ENCODE peak calls at places on chromosomes 6 and 20, in six cellular contexts. M is activated T-helper 1 cell treated with anti-CD3 and anti-CD28 coated beads, Interleukin-2, amount 50 U/mL, for 16 hours; K is bronchial epithelial cell; W is amniotic epithelial cell; B is AML-193; G is occipital lobe. X is an unnamed sample.

GRCh38 chr20:31719644-31720485 is 2.8 kb downstream of the BCL2L1 start:
- DNase-seq in M (no peak), K (peak; percentile 37), W (no peak), B (no peak), G (no peak), X (no peak)

GRCh38 chr6:162856885-162857284 is 129.1 kb downstream of the PACRG start:
- DNase-seq in M (no peak), K (peak; percentile 85), W (peak; percentile 14), B (peak; percentile 1), G (peak; percentile 72), X (no peak)

GRCh38 chr6:149271348-149272340 is 45.9 kb upstream of the TAB2 start:
- DNase-seq in M (no peak), K (no peak), W (peak; percentile 72), B (peak; percentile 97), G (no peak), X (no peak)

GRCh38 chr20:57195023-57195758 is 71.2 kb downstream of the BMP7 start:
- DNase-seq in M (no peak), K (peak; percentile 11), W (no peak), B (no peak), G (no peak), X (no peak)

GRCh38 chr6:78867020-78867369 is 356 bp upstream of the IRAK1BP1 start:
- DNase-seq in M (no peak), K (no peak), W (no peak), B (no peak), G (no peak), X (no peak)

GRCh38 chr6:161351855-161352254 is 78.0 kb upstream of the AGPAT4 start:
- DNase-seq in M (no peak), K (no peak), W (no peak), B (no peak), G (no peak), X (no peak)

GRCh38 chr6:157748839-157749571 is 74.0 kb upstream of the SNX9 start:
- DNase-seq in M (no peak), K (no peak), W (no peak), B (no peak), G (no peak), X (no peak)

GRCh38 chr6:167689751-167690150 is 137.0 kb upstream of the AFDN start:
- DNase-seq in M (no peak), K (no peak), W (no peak), B (no peak), G (no peak), X (no peak)

GRCh38 chr20:50788045-50788867 is 6.6 kb upstream of the BCAS4 start:
- DNase-seq in M (no peak), K (peak; percentile 54), W (peak; percentile 83), B (no peak), G (no peak), X (no peak)

GRCh38 chr6:144064831-144065668 is 30.3 kb downstream of the SF3B5 start:
- DNase-seq in M (no peak), K (no peak), W (no peak), B (peak; percentile 70), G (no peak), X (no peak)

GRCh38 chr6:44084231-44085014 is 42.8 kb downstream of the MRPL14 start:
- DNase-seq in M (no peak), K (peak; percentile 83), W (no peak), B (no peak), G (no peak), X (no peak)

GRCh38 chr6:35634316-35634715 is 54.4 kb downstream of the FKBP5 start:
- DNase-seq in M (no peak), K (no peak), W (no peak), B (no peak), G (no peak), X (no peak)

GRCh38 chr20:11252447-11252846 is 578.6 kb upstream of the JAG1 start:
- DNase-seq in M (no peak), K (no peak), W (no peak), B (no peak), G (no peak), X (no peak)

GRCh38 chr6:22108199-22108598 is 188.6 kb downstream of the PRL start:
- DNase-seq in M (no peak), K (peak; percentile 20), W (peak; percentile 67), B (no peak), G (no peak), X (no peak)

GRCh38 chr6:2021713-2022125 is 223.7 kb downstream of the GMDS start:
- DNase-seq in M (no peak), K (peak; percentile 89), W (peak; percentile 15), B (peak; percentile 55), G (peak; percentile 1), X (peak; percentile 76)

GRCh38 chr6:109788687-109789086 is 97.6 kb downstream of the FIG4 start:
- DNase-seq in M (no peak), K (no peak), W (no peak), B (no peak), G (no peak), X (no peak)

GRCh38 chr20:4805663-4806449 is 84.1 kb downstream of the PRND start:
- DNase-seq in M (no peak), K (no peak), W (no peak), B (no peak), G (no peak), X (no peak)

GRCh38 chr6:136060052-136060451 is 190.1 kb downstream of the MTFR2 start:
- DNase-seq in M (no peak), K (no peak), W (no peak), B (no peak), G (no peak), X (no peak)

GRCh38 chr6:41488392-41489129 is 57.6 kb upstream of the FOXP4 start:
- DNase-seq in M (no peak), K (peak; percentile 45), W (peak; percentile 84), B (no peak), G (no peak), X (no peak)

GRCh38 chr6:163120223-163120622 is 294.3 kb upstream of the QKI start:
- DNase-seq in M (no peak), K (no peak), W (no peak), B (no peak), G (no peak), X (no peak)

GRCh38 chr6:36758516-36759176 is 61.0 kb downstream of the RAB44 start:
- DNase-seq in M (no peak), K (no peak), W (no peak), B (no peak), G (no peak), X (no peak)

GRCh38 chr6:73452107-73452461 is at the start of gene CGAS:
- DNase-seq in M (peak; percentile 34), K (peak; percentile 31), W (peak; percentile 31), B (peak; percentile 91), G (no peak), X (peak; percentile 85)

GRCh38 chr6:134990262-134990661 is 40.4 kb upstream of the ALDH8A1 start:
- DNase-seq in M (no peak), K (no peak), W (no peak), B (no peak), G (no peak), X (no peak)

GRCh38 chr20:32959351-32960221 is 44.6 kb downstream of the SUN5 start:
- DNase-seq in M (no peak), K (no peak), W (no peak), B (no peak), G (no peak), X (peak; percentile 21)

GRCh38 chr6:53752856-53753255 is 41.9 kb upstream of the LRRC1 start:
- DNase-seq in M (no peak), K (peak; percentile 95), W (peak; percentile 92), B (no peak), G (no peak), X (no peak)

GRCh38 chr20:36744764-36745191 is 1.1 kb downstream of the NDRG3 start:
- DNase-seq in M (no peak), K (peak; percentile 41), W (no peak), B (no peak), G (peak; percentile 60), X (no peak)

GRCh38 chr20:38434310-38434741 is 802 bp downstream of the SNHG17 start:
- DNase-seq in M (no peak), K (no peak), W (no peak), B (peak; percentile 47), G (no peak), X (no peak)

GRCh38 chr6:157230971-157231370 is 92.3 kb downstream of the TMEM242 start:
- DNase-seq in M (no peak), K (no peak), W (no peak), B (no peak), G (no peak), X (no peak)

GRCh38 chr20:16115891-16116577 is 457.2 kb downstream of the KIF16B start:
- DNase-seq in M (no peak), K (no peak), W (no peak), B (no peak), G (no peak), X (no peak)

GRCh38 chr6:143468026-143468425 is 17.4 kb downstream of the PEX3 start:
- DNase-seq in M (no peak), K (peak; percentile 59), W (no peak), B (no peak), G (no peak), X (no peak)

GRCh38 chr6:105174512-105174911 is 5.3 kb downstream of the POPDC3 start:
- DNase-seq in M (no peak), K (peak; percentile 82), W (peak; percentile 66), B (no peak), G (no peak), X (no peak)

GRCh38 chr6:21748343-21749063 is 155.0 kb downstream of the SOX4 start:
- DNase-seq in M (no peak), K (peak; percentile 80), W (no peak), B (no peak), G (no peak), X (no peak)

GRCh38 chr6:13762648-13763441 is 51.2 kb upstream of the RANBP9 start:
- DNase-seq in M (no peak), K (peak; percentile 94), W (peak; percentile 99), B (peak; percentile 98), G (peak; percentile 68), X (no peak)

GRCh38 chr20:15837563-15837962 is 735.7 kb downstream of the KIF16B start:
- DNase-seq in M (no peak), K (no peak), W (no peak), B (no peak), G (no peak), X (no peak)

GRCh38 chr6:2518029-2518428 is 232.7 kb downstream of the MYLK4 start:
- DNase-seq in M (no peak), K (no peak), W (no peak), B (no peak), G (no peak), X (no peak)

GRCh38 chr6:7650876-7651275 is 60.9 kb downstream of the SNRNP48 start:
- DNase-seq in M (no peak), K (no peak), W (no peak), B (no peak), G (no peak), X (no peak)

X was measured in right atrium auricular region.